ENCODE peak calls at places on chromosomes 16 and 17, in nine cellular contexts. C, I, E, H, B, T, R, J and A are unnamed samples.

GRCh38 chr17:5115673-5116651 is at the start of gene USP6:
- DNase-seq in T (no peak), H (peak; percentile 85), I (no peak), J (peak; percentile 74), C (no peak), B (peak; percentile 61), E (no peak), R (peak; percentile 78), A (no peak)

GRCh38 chr17:49898547-49899490 is 51.0 kb upstream of the TAC4 start:
- DNase-seq in T (no peak), H (peak; percentile 91), B (peak; percentile 95), J (no peak), R (no peak), I (no peak), C (no peak), E (no peak), A (no peak)

GRCh38 chr17:78763561-78763960 is 18.5 kb downstream of the CYTH1 start:
- DNase-seq in C (no peak), J (no peak), R (no peak), I (no peak), H (no peak), T (no peak), B (no peak), E (no peak), A (no peak)

GRCh38 chr17:29874931-29875596 is 55.0 kb downstream of the SSH2 start:
- DNase-seq in I (no peak), B (no peak), R (no peak), T (no peak), J (no peak), E (no peak), H (no peak), C (no peak), A (no peak)

GRCh38 chr16:12436201-12436657 is 367.5 kb downstream of the CPPED1 start:
- DNase-seq in B (peak; percentile 82), J (no peak), R (no peak), H (peak; percentile 72), E (no peak), C (no peak), T (no peak), I (no peak), A (no peak)

GRCh38 chr17:39622380-39623006 is 4.3 kb upstream of the PPP1R1B start:
- DNase-seq in T (no peak), J (no peak), E (peak; percentile 59), I (no peak), R (no peak), C (no peak), H (peak; percentile 21), B (no peak), A (no peak)

GRCh38 chr16:89114159-89114981 is 20.7 kb downstream of the ACSF3 start:
- DNase-seq in B (peak; percentile 73), E (peak; percentile 73), T (no peak), C (no peak), I (no peak), H (peak; percentile 56), R (peak; percentile 73), J (no peak), A (peak; percentile 76)

GRCh38 chr16:57044931-57045693 is 47.3 kb upstream of the CPNE2 start:
- DNase-seq in C (no peak), H (no peak), E (no peak), B (no peak), R (no peak), T (no peak), I (no peak), J (no peak), A (no peak)

GRCh38 chr17:79837888-79838540 is 1.2 kb downstream of the CBX4 start:
- DNase-seq in H (no peak), T (no peak), J (no peak), R (no peak), E (peak; percentile 61), I (peak; percentile 56), B (peak; percentile 71), C (peak; percentile 31), A (no peak)

GRCh38 chr16:17056666-17057065 is 414.1 kb downstream of the XYLT1 start:
- DNase-seq in T (no peak), B (no peak), J (no peak), E (no peak), I (no peak), R (no peak), H (no peak), C (no peak), A (no peak)

GRCh38 chr16:50982808-50983207 is 168.3 kb downstream of the SALL1 start:
- DNase-seq in B (no peak), C (no peak), E (no peak), R (no peak), H (no peak), I (no peak), T (no peak), J (no peak), A (no peak)

GRCh38 chr17:21396237-21396636 is 20.1 kb downstream of the KCNJ12 start:
- DNase-seq in I (no peak), J (no peak), E (no peak), C (no peak), R (no peak), H (no peak), T (no peak), B (no peak), A (no peak)

GRCh38 chr17:60151355-60151754 is 1.6 kb downstream of the CA4 start:
- DNase-seq in E (no peak), T (no peak), H (peak; percentile 53), C (no peak), J (no peak), I (no peak), B (peak; percentile 59), R (no peak), A (no peak)

GRCh38 chr16:79823644-79824043 is 223.1 kb upstream of the MAF start:
- DNase-seq in R (no peak), B (no peak), J (no peak), C (no peak), E (no peak), H (no peak), T (no peak), I (no peak), A (no peak)

DNA sequence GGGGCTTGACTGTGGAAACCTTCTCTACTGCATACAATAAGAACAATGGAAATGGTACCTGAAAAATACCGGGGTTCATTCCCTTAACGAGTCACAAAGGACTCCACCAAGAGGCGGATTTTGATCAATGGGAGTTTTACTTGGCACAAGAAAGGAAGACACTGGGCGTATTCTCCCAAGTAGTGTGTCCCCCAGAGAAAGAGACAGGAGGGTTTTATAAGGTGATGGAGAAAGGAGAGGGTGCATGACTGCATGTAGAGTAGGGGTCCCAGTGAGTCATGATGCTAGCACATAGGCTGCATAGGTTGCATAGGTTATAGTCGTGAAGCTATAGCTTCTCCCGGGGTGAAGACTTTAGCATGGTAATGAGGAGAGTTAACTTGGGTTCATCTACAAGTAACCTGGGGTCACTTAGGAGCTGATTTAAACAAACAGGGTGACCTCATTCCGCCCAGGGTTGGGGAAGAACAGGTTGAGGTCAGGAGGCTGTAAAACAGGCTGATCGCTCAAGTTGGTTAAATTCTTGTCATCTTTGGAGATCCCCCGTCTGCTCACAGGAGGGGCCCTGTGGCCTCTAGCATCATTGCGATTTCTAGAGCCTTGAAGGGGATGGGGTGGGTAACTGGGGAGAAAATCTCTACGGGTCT is 1.5 kb downstream of the MPV17L start:
- DNase-seq in R (no peak), C (no peak), E (no peak), I (no peak), T (no peak), B (no peak), H (no peak), J (no peak), A (no peak)
- H3K4me3 ChIP-seq in R (no peak overlapping the region), C (no peak overlapping the region), E (no peak overlapping the region), I (no peak overlapping the region), T (no peak overlapping the region), B (no peak overlapping the region), H (peak overlapping the region; percentile 69), J (no peak overlapping the region), A (no peak overlapping the region)

GRCh38 chr16:2963074-2963610 is 933 bp upstream of the KREMEN2 start:
- DNase-seq in I (peak; percentile 47), R (no peak), B (peak; percentile 69), J (no peak), E (peak; percentile 54), H (no peak), T (no peak), C (peak; percentile 49), A (no peak)
- H3K27ac ChIP-seq in I (no peak overlapping the region), R (no peak overlapping the region), B (no peak overlapping the region), J (no peak overlapping the region), E (no peak overlapping the region), H (no peak overlapping the region), T (no peak overlapping the region), C (no peak overlapping the region), A (no peak overlapping the region)

DNA sequence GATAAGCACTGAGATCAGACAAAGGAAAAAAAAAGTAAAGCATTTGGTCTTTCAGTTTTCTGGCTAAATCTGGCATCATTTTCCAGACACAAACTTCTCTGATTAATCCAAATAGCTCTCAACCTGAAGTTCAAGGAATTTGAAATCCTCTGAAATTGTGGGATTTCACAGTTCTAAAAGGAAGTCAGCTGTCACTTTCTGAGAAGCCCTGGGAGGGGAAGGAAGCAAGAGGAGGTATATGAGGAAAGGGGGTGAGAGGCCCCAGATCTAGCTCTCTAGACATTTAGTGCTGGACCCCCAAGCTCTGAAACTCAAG is 17.5 kb upstream of the HOXB9 start:
- DNase-seq in R (no peak), B (no peak), I (no peak), T (no peak), J (no peak), C (no peak), E (no peak), H (no peak), A (no peak)
- H3K4me3 ChIP-seq in R (no peak overlapping the region), B (no peak overlapping the region), I (no peak overlapping the region), T (no peak overlapping the region), J (no peak overlapping the region), C (no peak overlapping the region), E (no peak overlapping the region), H (no peak overlapping the region), A (no peak overlapping the region)

GRCh38 chr17:10067446-10068143 is 130.8 kb downstream of the GAS7 start:
- DNase-seq in H (no peak), E (no peak), T (no peak), I (no peak), C (no peak), B (no peak), J (no peak), R (peak; percentile 1), A (no peak)

GRCh38 chr17:10070690-10071089 is 127.7 kb downstream of the GAS7 start:
- DNase-seq in E (no peak), H (no peak), I (no peak), T (no peak), J (no peak), C (no peak), R (no peak), B (no peak), A (peak; percentile 13)

GRCh38 chr17:10071141-10071540 is 127.3 kb downstream of the GAS7 start:
- DNase-seq in E (no peak), C (no peak), H (no peak), R (peak; percentile 32), I (no peak), J (no peak), T (no peak), B (no peak), A (no peak)

GRCh38 chr17:10072086-10072485 is 126.3 kb downstream of the GAS7 start:
- DNase-seq in B (no peak), I (no peak), C (no peak), T (no peak), R (peak; percentile 5), E (no peak), H (no peak), J (no peak), A (no peak)

DNA sequence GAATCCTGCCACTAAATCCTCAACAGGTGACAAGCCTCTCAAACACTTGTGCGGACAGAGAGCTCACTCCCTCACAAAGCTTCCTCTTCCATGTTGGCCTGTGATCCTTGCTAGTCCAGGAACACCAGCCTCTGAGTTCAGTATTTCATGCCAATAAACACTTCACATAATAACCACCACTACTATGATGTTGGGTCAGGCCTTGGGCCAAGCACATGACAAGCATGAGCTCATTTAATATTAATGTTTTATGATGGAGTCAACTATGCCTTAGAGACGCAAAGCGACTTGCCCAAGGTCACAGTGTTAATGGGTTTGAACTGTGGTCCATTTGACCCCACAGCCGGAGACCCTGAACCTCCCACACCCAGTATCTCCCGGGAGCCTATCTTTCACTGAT is 129.1 kb downstream of the GAS7 start:
- DNase-seq in C (no peak), B (no peak), H (no peak), E (no peak), T (no peak), I (no peak), R (peak; percentile 64), J (peak; percentile 66), A (no peak)
- H3K27ac ChIP-seq in C (no peak overlapping the region), B (no peak overlapping the region), H (no peak overlapping the region), E (no peak overlapping the region), T (no peak overlapping the region), I (no peak overlapping the region), R (no peak overlapping the region), J (peak overlapping the region; percentile 69), A (no peak overlapping the region)